ENCODE peak calls at places on chromosomes 16 and 17, in eight cellular contexts. F is SK-N-SH, X is tibial artery, D is pancreas, M is prostate gland, W is left ventricle myocardium inferior, U is K562, E is GM23338. T is an unnamed sample. For H3K4me1, the result is how much of the 10 kb centered on the place peaks cover.

GRCh38 chr17:76234354-76234679 is 6.0 kb downstream of the RNF157 start:
- DNase-seq in F (no peak), X (no peak), D (no peak), M (no peak), W (no peak), U (peak), E (no peak), T (no peak)

GRCh38 chr17:835263-835662 is 53.1 kb downstream of the MRM3 start:
- DNase-seq in F (no peak), X (peak), D (no peak), M (no peak), W (no peak), U (no peak), E (peak), T (no peak)

GRCh38 chr17:65305778-65306177 is 168.6 kb downstream of the RGS9 start:
- DNase-seq in F (no peak), X (no peak), D (no peak), M (no peak), W (no peak), U (no peak), E (no peak), T (no peak)

GRCh38 chr16:12573300-12573699 is 230.4 kb downstream of the CPPED1 start:
- DNase-seq in F (no peak), X (no peak), D (no peak), M (no peak), W (no peak), U (no peak), E (no peak), T (no peak)

GRCh38 chr17:41329279-41329925 is 13.9 kb upstream of the KRTAP17-1 start:
- DNase-seq in F (peak), X (no peak), D (peak), M (peak), W (no peak), U (peak), E (peak), T (peak)

GRCh38 chr17:33964344-33964979 is 290.6 kb upstream of the CCL2 start:
- DNase-seq in F (no peak), X (no peak), D (no peak), M (no peak), W (no peak), U (peak), E (peak), T (no peak)

GRCh38 chr17:39602533-39603303 is 5.0 kb downstream of the NEUROD2 start:
- DNase-seq in F (no peak), X (no peak), D (no peak), M (no peak), W (no peak), U (no peak), E (no peak), T (no peak)

GRCh38 chr17:64202683-64203430 is 60.2 kb downstream of the TEX2 start:
- DNase-seq in F (peak), X (no peak), D (no peak), M (no peak), W (no peak), U (no peak), E (no peak), T (no peak)

GRCh38 chr17:9331512-9332163 is 244.0 kb downstream of the STX8 start:
- DNase-seq in F (no peak), X (no peak), D (no peak), M (no peak), W (no peak), U (no peak), E (no peak), T (no peak)

GRCh38 chr17:41585301-41585700 is 1.4 kb downstream of the KRT14 start:
- DNase-seq in F (no peak), X (no peak), D (no peak), M (no peak), W (no peak), U (no peak), E (no peak), T (no peak)

GRCh38 chr17:21352221-21352980 is 23.8 kb upstream of the KCNJ12 start:
- DNase-seq in F (no peak), X (peak), D (peak), M (no peak), W (no peak), U (no peak), E (no peak), T (no peak)

GRCh38 chr17:20205609-20206008 is 196.4 kb downstream of the SPECC1 start:
- DNase-seq in F (no peak), X (no peak), D (no peak), M (no peak), W (no peak), U (no peak), E (no peak), T (no peak)

GRCh38 chr16:69563605-69564580 is 1.9 kb upstream of the NFAT5 start:
- DNase-seq in F (no peak), X (no peak), D (no peak), M (no peak), W (no peak), U (peak), E (peak), T (no peak)

GRCh38 chr17:19411641-19412040 is 609 bp downstream of the RNF112 start:
- DNase-seq in F (peak), X (no peak), D (no peak), M (no peak), W (no peak), U (no peak), E (peak), T (no peak)

GRCh38 chr16:49491736-49492089 is 118.1 kb downstream of the C16orf78 start:
- DNase-seq in F (no peak), X (peak), D (no peak), M (peak), W (peak), U (no peak), E (peak), T (no peak)

GRCh38 chr16:81500833-81501521 is 56.4 kb downstream of the CMIP start:
- DNase-seq in F (no peak), X (no peak), D (no peak), M (peak), W (no peak), U (no peak), E (no peak), T (no peak)

GRCh38 chr16:55403464-55403863 is 75.5 kb upstream of the MMP2 start:
- DNase-seq in F (no peak), X (no peak), D (no peak), M (no peak), W (no peak), U (no peak), E (no peak), T (no peak)

GRCh38 chr17:67160791-67161190 is 84.2 kb downstream of the HELZ start:
- DNase-seq in F (peak), X (no peak), D (no peak), M (no peak), W (no peak), U (no peak), E (no peak), T (no peak)

GRCh38 chr16:8703693-8704092 is 29.3 kb downstream of the ABAT start:
- DNase-seq in F (no peak), X (no peak), D (no peak), M (no peak), W (no peak), U (no peak), E (no peak), T (no peak)

GRCh38 chr17:64653325-64653984 is 8.7 kb downstream of the SMURF2 start:
- DNase-seq in F (no peak), X (no peak), D (no peak), M (no peak), W (no peak), U (no peak), E (no peak), T (no peak)

GRCh38 chr17:52678211-52678610 is 519.7 kb upstream of the CA10 start:
- DNase-seq in F (no peak), X (no peak), D (no peak), M (no peak), W (no peak), U (no peak), E (no peak), T (no peak)

GRCh38 chr16:28935924-28936783 is 4.4 kb downstream of the CD19 start:
- DNase-seq in F (peak), X (peak), D (peak), M (peak), W (peak), U (peak), E (peak), T (peak)

GRCh38 chr16:29712770-29713169 is 33.0 kb downstream of the C16orf54 start:
- DNase-seq in F (no peak), X (no peak), D (no peak), M (no peak), W (no peak), U (no peak), E (no peak), T (no peak)

GRCh38 chr16:17296412-17296811 is 174.3 kb downstream of the XYLT1 start:
- DNase-seq in F (peak), X (no peak), D (no peak), M (no peak), W (peak), U (no peak), E (no peak), T (no peak)

GRCh38 chr16:10578474-10579316 is 1.7 kb downstream of the EMP2 start:
- DNase-seq in F (no peak), X (no peak), D (peak), M (peak), W (peak), U (no peak), E (no peak), T (peak)

GRCh38 chr17:77924757-77925336 is 33.7 kb upstream of the TNRC6C start:
- DNase-seq in F (no peak), X (peak), D (no peak), M (no peak), W (peak), U (peak), E (peak), T (no peak)

GRCh38 chr16:5024632-5025031 is 9.1 kb downstream of the NAGPA start:
- DNase-seq in F (no peak), X (no peak), D (no peak), M (peak), W (no peak), U (no peak), E (peak), T (no peak)

GRCh38 chr17:81040791-81041337 is 5.9 kb downstream of the BAIAP2 start:
- DNase-seq in F (peak), X (no peak), D (no peak), M (no peak), W (no peak), U (peak), E (peak), T (no peak)
- TF ChIP-seq CTCF in F (peak), X (no peak), D (no peak), M (peak), W (peak), U (peak), E (peak), T (peak)

GRCh38 chr16:15835136-15835878 is 21.5 kb downstream of the MYH11 start:
- DNase-seq in F (no peak), X (no peak), D (no peak), M (no peak), W (no peak), U (no peak), E (no peak), T (no peak)

GRCh38 chr16:15829460-15829859 is 27.4 kb downstream of the MYH11 start:
- DNase-seq in F (no peak), X (peak), D (no peak), M (peak), W (peak), U (no peak), E (peak), T (peak)

GRCh38 chr16:15833551-15833950 is 23.3 kb downstream of the MYH11 start:
- DNase-seq in F (no peak), X (no peak), D (no peak), M (no peak), W (no peak), U (no peak), E (no peak), T (no peak)

GRCh38 chr16:15830832-15831451 is 25.9 kb downstream of the MYH11 start:
- DNase-seq in F (no peak), X (no peak), D (no peak), M (no peak), W (no peak), U (no peak), E (no peak), T (no peak)

DNA sequence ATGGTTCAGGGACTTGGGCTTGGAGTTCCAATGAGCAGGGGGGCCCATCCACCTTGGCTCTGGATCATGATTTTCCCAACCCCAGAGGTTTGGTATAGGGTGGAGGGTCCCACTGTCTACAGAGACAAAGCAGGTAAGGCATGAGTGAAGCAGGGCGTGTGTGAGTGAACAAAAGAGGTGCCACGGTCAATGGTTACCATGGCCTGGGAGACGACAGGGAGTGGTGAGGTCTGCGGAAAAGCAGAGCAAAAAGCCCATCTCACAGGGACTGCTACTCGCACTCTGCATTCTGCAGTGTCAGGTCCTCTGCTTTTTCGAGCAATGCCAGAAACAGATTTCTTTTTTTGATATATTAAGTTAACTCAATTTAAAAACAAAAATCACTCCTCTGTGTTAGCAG is 24.6 kb downstream of the MYH11 start:
- DNase-seq in F (no peak), X (no peak), D (no peak), M (no peak), W (no peak), U (no peak), E (no peak), T (no peak)
- H3K4me1 ChIP-seq in F (under half), X (under half), D (under half), M (under half), W (under half), U (under half), E (under half), T (under half)

DNA sequence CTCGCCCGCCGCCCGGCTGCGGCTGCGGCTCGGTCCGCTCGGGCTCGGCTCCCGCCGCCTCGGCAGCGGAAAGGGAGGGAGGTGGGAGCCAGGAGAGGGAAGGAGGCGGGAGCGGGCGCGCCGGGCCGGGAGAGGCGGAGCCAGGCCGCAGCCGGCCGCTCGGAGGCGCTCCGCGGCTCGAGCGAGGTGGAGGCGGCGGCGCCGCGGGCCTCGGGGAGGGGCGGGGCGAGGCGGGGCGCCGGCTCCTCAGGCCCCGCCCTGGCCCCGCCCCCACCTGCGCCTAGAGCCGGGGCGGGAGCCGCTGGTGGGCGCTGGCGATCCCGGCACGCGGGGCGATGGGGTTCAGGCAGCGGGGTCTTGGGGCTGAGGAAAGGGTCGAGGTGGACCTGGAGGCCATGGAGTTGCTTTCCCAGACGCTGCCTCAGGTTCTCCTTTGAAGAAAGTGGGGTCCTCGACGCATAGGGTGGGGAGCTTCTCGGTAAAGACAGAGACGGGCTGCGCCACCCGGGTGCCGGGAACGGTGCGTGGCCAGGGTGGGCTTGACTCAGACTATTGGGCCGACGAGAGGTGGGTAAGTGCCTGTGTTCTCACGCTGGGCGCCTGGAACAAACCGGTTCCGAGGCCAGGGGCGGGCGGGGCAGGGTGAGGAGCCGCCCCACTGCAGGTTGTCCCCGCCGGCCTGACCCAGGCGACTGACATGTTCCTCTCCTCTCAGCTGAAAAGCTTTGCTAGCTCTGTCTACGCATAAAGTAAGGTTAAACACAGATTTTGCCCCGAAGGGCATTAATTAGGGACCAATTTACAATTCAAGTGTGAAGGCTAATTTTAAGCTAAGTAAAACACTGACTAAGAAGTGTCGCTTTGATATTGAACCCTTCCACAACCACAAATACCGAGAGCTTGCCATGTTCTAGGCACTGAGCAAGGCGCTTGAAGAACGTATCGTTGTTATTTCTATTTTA is at the start of gene CMTM4:
- DNase-seq in F (peak), X (peak), D (peak), M (peak), W (peak), U (peak), E (peak), T (peak)
- TF ChIP-seq CTCF in F (peak), X (peak), D (no peak), M (peak), W (peak), U (peak), E (no peak), T (no peak)

DNA sequence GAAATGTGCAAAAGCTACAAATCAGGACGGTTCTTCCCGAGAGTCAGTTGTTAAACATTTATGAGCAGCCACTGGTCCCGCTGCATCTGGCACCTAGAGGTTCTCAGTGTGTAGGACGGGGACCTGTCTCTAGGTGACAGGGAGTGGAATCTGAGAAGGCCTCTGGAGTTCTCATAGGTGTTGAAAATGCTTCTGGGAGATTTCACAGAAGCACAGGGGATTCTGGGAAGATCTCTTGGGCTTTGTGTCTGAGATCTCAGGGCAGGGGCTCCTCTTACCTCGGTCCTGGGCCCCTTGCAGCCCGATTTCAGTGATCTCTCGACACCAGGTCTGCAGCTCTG is 8.9 kb downstream of the ALOX15 start:
- DNase-seq in F (no peak), X (no peak), D (no peak), M (no peak), W (no peak), U (no peak), E (no peak), T (no peak)
- H3K4me1 ChIP-seq in F (under half), X (under half), D (under half), M (under half), W (under half), U (under half), E (under half), T (under half)

GRCh38 chr17:47844814-47845453 is 3.9 kb upstream of the SCRN2 start:
- DNase-seq in F (peak), X (no peak), D (no peak), M (no peak), W (no peak), U (peak), E (peak), T (no peak)
- TF ChIP-seq CTCF in F (peak), X (peak), D (no peak), M (no peak), W (no peak), U (peak), E (peak), T (no peak)

DNA sequence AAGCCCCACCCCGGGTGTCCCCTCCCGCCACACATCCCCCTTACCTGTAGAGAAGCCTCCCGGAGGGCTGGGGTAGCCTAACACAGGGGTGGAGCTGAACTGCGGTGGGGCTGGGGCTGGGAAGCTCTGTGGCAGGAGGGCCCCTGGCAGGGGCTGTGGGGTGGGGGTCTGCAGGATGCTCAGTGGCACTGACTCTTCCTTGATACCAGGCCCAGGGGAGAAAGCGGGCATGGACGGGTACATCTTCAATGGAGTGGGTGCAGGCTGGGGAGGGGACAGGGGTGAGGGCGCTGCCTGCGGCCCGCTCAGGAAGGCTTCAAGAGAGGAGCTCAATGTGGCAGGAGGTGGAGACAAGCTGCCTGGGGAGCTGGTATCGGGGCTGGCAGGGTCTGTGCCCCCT is 16.7 kb downstream of the SREBF1 start:
- DNase-seq in F (no peak), X (no peak), D (peak), M (no peak), W (no peak), U (no peak), E (no peak), T (no peak)
- H3K4me1 ChIP-seq in F (under half), X (half or more), D (under half), M (half or more), W (half or more), U (half or more), E (under half), T (under half)

DNA sequence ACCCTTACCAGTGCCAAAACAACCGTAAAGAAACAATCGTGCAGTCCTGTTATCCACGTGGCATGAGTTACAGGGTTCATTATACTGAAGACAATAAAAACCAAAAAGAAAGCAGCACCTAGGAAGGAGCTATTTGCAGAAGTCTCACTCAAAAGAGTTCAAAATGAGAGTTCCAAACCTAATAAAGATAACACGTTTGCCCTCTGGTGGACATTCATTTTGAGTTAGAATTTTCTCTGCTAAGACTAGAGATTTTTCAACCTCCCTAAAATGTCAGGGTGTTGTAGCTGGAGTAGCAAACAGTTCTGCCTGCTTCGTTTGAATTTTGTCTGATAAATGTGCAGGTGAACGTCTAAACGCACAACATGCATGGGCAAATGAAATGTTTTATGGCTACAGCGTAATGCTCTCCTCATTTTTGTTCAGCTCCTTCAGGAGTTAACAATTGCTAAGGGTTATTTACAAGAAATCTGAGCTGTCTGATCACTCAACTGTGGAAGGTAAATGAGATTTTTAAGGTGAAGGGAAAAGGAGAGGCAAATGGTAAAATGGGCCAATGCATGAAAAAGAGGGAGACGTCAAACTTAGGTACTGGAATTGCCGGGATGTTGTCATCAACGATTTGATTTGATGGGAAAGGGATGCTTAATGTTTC is 1067.9 kb upstream of the EEF2KMT start:
- DNase-seq in F (peak), X (no peak), D (no peak), M (no peak), W (no peak), U (no peak), E (peak), T (no peak)
- TF ChIP-seq CTCF in F (no peak), X (no peak), D (no peak), M (peak), W (no peak), U (no peak), E (peak), T (no peak)

DNA sequence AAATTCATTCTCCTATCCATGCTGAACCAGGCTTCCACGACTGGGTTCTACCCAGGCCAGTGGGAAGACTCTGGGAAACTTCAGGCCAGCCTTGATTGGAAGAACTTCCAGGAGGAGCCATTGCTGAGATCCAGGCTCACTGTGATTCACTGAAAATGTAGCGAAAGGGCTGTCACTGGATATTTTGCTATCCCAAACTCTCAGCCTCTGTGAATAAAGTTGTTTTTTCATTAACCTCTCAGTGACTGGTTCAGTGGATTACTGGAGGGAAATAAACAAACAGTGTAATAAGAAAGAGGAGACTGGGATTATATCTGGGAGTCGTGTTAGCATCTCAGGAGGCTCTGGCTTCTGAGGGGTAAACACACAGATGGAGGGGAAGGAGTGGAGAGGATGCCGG is 3.1 kb downstream of the FOXL1 start:
- DNase-seq in F (no peak), X (no peak), D (no peak), M (no peak), W (no peak), U (no peak), E (no peak), T (no peak)
- H3K4me1 ChIP-seq in F (under half), X (half or more), D (under half), M (under half), W (under half), U (under half), E (under half), T (under half)